ENCODE peak calls at places on chromosomes 1 and 21, in nine cellular contexts. H is epithelial cell of esophagus, K is suprapubic skin, Y is upper lobe of left lung, X is testis, I is brain microvascular endothelial cell, W is GM06990, D is OCI-LY7, J is upper lobe of right lung. Q is an unnamed sample.

GRCh38 chr1:228496084-228496483 is 8.9 kb downstream of the RNF187 start:
- DNase-seq in H (no peak), K (no peak), Y (no peak), X (no peak), I (no peak), W (no peak), D (no peak), J (no peak), Q (no peak)

GRCh38 chr1:116817582-116818064 is 63.4 kb downstream of the CD2 start:
- DNase-seq in H (peak), K (no peak), Y (peak), X (peak), I (no peak), W (peak), D (peak), J (peak), Q (peak)

GRCh38 chr1:61079898-61080336 is 2.4 kb upstream of the NFIA start:
- DNase-seq in H (peak), K (peak), Y (peak), X (peak), I (peak), W (no peak), D (no peak), J (peak), Q (no peak)

GRCh38 chr1:38028671-38029070 is 16.1 kb downstream of the UTP11 start:
- DNase-seq in H (no peak), K (no peak), Y (no peak), X (no peak), I (no peak), W (no peak), D (no peak), J (no peak), Q (peak)

GRCh38 chr1:28775121-28775942 is 36.6 kb upstream of the OPRD1 start:
- DNase-seq in H (peak), K (peak), Y (peak), X (peak), I (peak), W (peak), D (no peak), J (peak), Q (peak)

GRCh38 chr21:21624674-21625073 is 626.5 kb downstream of the NCAM2 start:
- DNase-seq in H (no peak), K (no peak), Y (no peak), X (no peak), I (no peak), W (no peak), D (no peak), J (no peak), Q (no peak)

GRCh38 chr1:18569251-18569650 is 61.4 kb upstream of the PAX7 start:
- DNase-seq in H (no peak), K (no peak), Y (no peak), X (no peak), I (no peak), W (no peak), D (no peak), J (no peak), Q (no peak)

GRCh38 chr1:8116892-8117262 is 90.8 kb upstream of the ERRFI1 start:
- DNase-seq in H (no peak), K (peak), Y (peak), X (peak), I (peak), W (no peak), D (no peak), J (no peak), Q (no peak)

GRCh38 chr1:156691665-156692408 is 13.5 kb downstream of the CRABP2 start:
- DNase-seq in H (peak), K (no peak), Y (peak), X (no peak), I (no peak), W (no peak), D (no peak), J (peak), Q (no peak)

GRCh38 chr1:205227584-205228006 is at the start of gene TMCC2:
- DNase-seq in H (peak), K (peak), Y (peak), X (peak), I (peak), W (peak), D (peak), J (peak), Q (peak)

GRCh38 chr1:19861034-19861433 is 21.2 kb upstream of the OTUD3 start:
- DNase-seq in H (peak), K (no peak), Y (no peak), X (no peak), I (peak), W (no peak), D (no peak), J (no peak), Q (no peak)

GRCh38 chr21:35190201-35190701 is 141.1 kb upstream of the RUNX1 start:
- DNase-seq in H (peak), K (no peak), Y (no peak), X (no peak), I (no peak), W (no peak), D (no peak), J (no peak), Q (no peak)

GRCh38 chr21:35234725-35235124 is 185.6 kb upstream of the RUNX1 start:
- DNase-seq in H (no peak), K (no peak), Y (no peak), X (no peak), I (no peak), W (peak), D (peak), J (no peak), Q (no peak)

GRCh38 chr1:35899941-35900340 is 16.9 kb downstream of the AGO1 start:
- DNase-seq in H (no peak), K (no peak), Y (no peak), X (no peak), I (no peak), W (no peak), D (no peak), J (no peak), Q (no peak)

GRCh38 chr1:242454262-242455051 is 70.0 kb downstream of the PLD5 start:
- DNase-seq in H (peak), K (no peak), Y (no peak), X (peak), I (peak), W (no peak), D (peak), J (no peak), Q (peak)

GRCh38 chr1:68954841-68955240 is 458.0 kb upstream of the DEPDC1 start:
- DNase-seq in H (peak), K (no peak), Y (no peak), X (no peak), I (no peak), W (no peak), D (no peak), J (no peak), Q (no peak)

GRCh38 chr1:198725090-198725489 is 86.2 kb downstream of the PTPRC start:
- DNase-seq in H (peak), K (no peak), Y (no peak), X (no peak), I (no peak), W (no peak), D (no peak), J (no peak), Q (no peak)

GRCh38 chr1:68796888-68797287 is 300.0 kb upstream of the DEPDC1 start:
- DNase-seq in H (no peak), K (no peak), Y (no peak), X (no peak), I (no peak), W (no peak), D (no peak), J (no peak), Q (no peak)

GRCh38 chr1:6180578-6181311 is 624 bp upstream of the CHD5 start:
- DNase-seq in H (no peak), K (no peak), Y (no peak), X (peak), I (no peak), W (no peak), D (no peak), J (no peak), Q (no peak)

GRCh38 chr1:160400284-160400645 is at the start of gene VANGL2:
- DNase-seq in H (peak), K (no peak), Y (peak), X (peak), I (peak), W (no peak), D (peak), J (peak), Q (peak)

GRCh38 chr1:63908016-63908415 is 134.2 kb downstream of the ROR1 start:
- DNase-seq in H (no peak), K (no peak), Y (no peak), X (no peak), I (no peak), W (no peak), D (no peak), J (no peak), Q (no peak)

GRCh38 chr1:81232505-81232904 is 568.2 kb upstream of the ADGRL2 start:
- DNase-seq in H (no peak), K (no peak), Y (no peak), X (no peak), I (no peak), W (no peak), D (no peak), J (no peak), Q (no peak)

GRCh38 chr1:162755306-162755705 is 35.2 kb upstream of the HSD17B7 start:
- DNase-seq in H (no peak), K (no peak), Y (no peak), X (no peak), I (no peak), W (no peak), D (no peak), J (no peak), Q (no peak)

GRCh38 chr1:163472267-163472666 is 150.5 kb downstream of the NUF2 start:
- DNase-seq in H (no peak), K (no peak), Y (no peak), X (no peak), I (no peak), W (no peak), D (no peak), J (no peak), Q (no peak)

GRCh38 chr1:223639333-223639749 is 26.2 kb downstream of the CAPN8 start:
- DNase-seq in H (peak), K (no peak), Y (peak), X (no peak), I (no peak), W (no peak), D (no peak), J (no peak), Q (no peak)

GRCh38 chr21:14306143-14306907 is 76.6 kb downstream of the HSPA13 start:
- DNase-seq in H (peak), K (no peak), Y (no peak), X (no peak), I (no peak), W (no peak), D (peak), J (no peak), Q (no peak)

GRCh38 chr1:32273389-32274208 is 18.3 kb upstream of the HDAC1 start:
- DNase-seq in H (peak), K (no peak), Y (peak), X (no peak), I (no peak), W (no peak), D (peak), J (no peak), Q (no peak)

GRCh38 chr1:99820546-99820945 is 29.6 kb upstream of the AGL start:
- DNase-seq in H (no peak), K (no peak), Y (no peak), X (no peak), I (no peak), W (peak), D (peak), J (no peak), Q (peak)

GRCh38 chr1:25131794-25132193 is 100.5 kb downstream of the SYF2 start:
- DNase-seq in H (no peak), K (no peak), Y (no peak), X (no peak), I (no peak), W (no peak), D (no peak), J (no peak), Q (no peak)

GRCh38 chr1:224459051-224459450 is 24.5 kb upstream of the WDR26 start:
- DNase-seq in H (no peak), K (no peak), Y (peak), X (peak), I (no peak), W (no peak), D (no peak), J (no peak), Q (no peak)

GRCh38 chr1:55257958-55258357 is 42.8 kb upstream of the USP24 start:
- DNase-seq in H (no peak), K (no peak), Y (no peak), X (no peak), I (peak), W (peak), D (peak), J (no peak), Q (no peak)

GRCh38 chr1:217881131-217881543 is 250.0 kb downstream of the SPATA17 start:
- DNase-seq in H (no peak), K (no peak), Y (no peak), X (no peak), I (no peak), W (no peak), D (no peak), J (no peak), Q (no peak)

GRCh38 chr1:211548321-211549091 is 30.5 kb downstream of the SLC30A1 start:
- DNase-seq in H (peak), K (peak), Y (no peak), X (peak), I (no peak), W (no peak), D (no peak), J (no peak), Q (no peak)

GRCh38 chr1:247079141-247079874 is 697 bp upstream of the ZNF670 start:
- DNase-seq in H (no peak), K (no peak), Y (no peak), X (peak), I (no peak), W (no peak), D (no peak), J (no peak), Q (no peak)

GRCh38 chr1:178540646-178541045 is 27.7 kb downstream of the TEX35 start:
- DNase-seq in H (peak), K (no peak), Y (no peak), X (no peak), I (peak), W (no peak), D (no peak), J (no peak), Q (no peak)

GRCh38 chr1:230130172-230130944 is 63.3 kb downstream of the GALNT2 start:
- DNase-seq in H (no peak), K (no peak), Y (peak), X (no peak), I (no peak), W (no peak), D (no peak), J (no peak), Q (no peak)

GRCh38 chr1:40479156-40479555 is 2.1 kb downstream of the ZFP69 start:
- DNase-seq in H (no peak), K (no peak), Y (no peak), X (no peak), I (no peak), W (no peak), D (no peak), J (no peak), Q (no peak)

GRCh38 chr1:108559215-108560142 is at the start of gene EEIG2:
- DNase-seq in H (peak), K (peak), Y (peak), X (peak), I (peak), W (peak), D (peak), J (peak), Q (peak)

DNA sequence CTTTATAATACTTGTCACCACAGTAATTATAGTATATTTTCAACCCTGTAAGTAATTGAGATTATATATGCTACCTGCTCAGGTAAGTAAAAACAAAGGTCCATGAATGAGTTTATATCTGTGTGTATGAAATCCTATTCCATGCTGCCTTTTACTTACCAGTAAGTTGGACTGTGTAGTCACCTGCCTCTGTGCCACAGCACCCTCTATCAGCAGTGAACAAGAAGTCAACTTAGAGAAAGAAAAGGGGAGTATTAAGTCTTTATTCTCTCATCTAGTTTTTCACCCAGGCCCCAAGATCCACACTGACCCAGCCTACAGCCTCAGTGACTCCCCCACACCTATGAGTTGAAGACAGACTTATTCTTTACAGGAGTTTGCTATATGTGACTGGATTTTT is 36.9 kb upstream of the IFI16 start:
- DNase-seq in H (peak), K (no peak), Y (no peak), X (peak), I (no peak), W (no peak), D (peak), J (no peak), Q (no peak)
- TF ChIP-seq CTCF in H (peak), K (no peak), Y (no peak), X (no peak), I (peak), W (peak), D (peak), J (no peak), Q (peak)

DNA sequence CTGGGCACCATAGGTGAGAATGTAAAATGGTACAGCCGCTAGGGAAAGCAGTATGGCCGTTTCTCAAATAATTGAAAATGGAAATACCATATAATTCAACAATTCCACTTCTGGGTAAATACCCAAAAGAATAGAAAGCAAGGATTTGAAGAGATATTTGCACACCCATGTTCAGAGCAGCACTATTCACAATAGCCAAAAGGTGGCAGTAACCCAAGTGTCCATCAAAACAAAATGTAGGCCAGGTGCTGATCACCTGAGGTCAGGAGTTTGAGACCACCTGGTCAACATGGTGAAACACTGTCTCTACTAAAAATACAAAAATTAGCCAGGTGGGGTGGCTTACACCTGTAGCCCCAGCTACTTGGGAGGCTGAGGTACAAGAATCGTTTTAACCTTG is 62.1 kb downstream of the OLIG1 start:
- DNase-seq in H (peak), K (no peak), Y (no peak), X (no peak), I (no peak), W (no peak), D (peak), J (no peak), Q (no peak)
- TF ChIP-seq CTCF in H (peak), K (no peak), Y (no peak), X (no peak), I (peak), W (peak), D (peak), J (peak), Q (peak)

GRCh38 chr1:21321963-21322680 is 31.9 kb upstream of the ECE1 start:
- DNase-seq in H (no peak), K (no peak), Y (no peak), X (no peak), I (no peak), W (no peak), D (no peak), J (no peak), Q (no peak)
- TF ChIP-seq CTCF in H (peak), K (no peak), Y (no peak), X (no peak), I (peak), W (peak), D (peak), J (no peak), Q (no peak)

DNA sequence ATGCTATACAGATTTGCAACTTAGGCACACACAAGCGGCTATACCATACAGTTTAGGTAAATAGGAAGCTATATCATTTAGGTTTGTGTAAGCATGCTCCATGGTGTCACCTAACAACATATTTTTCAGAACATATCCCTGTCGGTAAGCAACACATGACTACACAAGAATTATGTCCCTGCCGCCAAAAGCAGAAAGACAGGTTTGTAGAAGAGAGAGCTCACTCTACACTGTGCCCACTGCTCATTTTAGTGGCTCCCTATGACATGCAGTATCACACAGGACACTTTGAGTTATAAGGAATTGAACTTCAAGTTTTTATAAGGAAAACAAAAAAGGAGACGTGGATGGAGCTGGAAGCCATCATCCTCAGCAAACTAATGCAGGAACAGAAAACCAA is 132.5 kb upstream of the KAZN start:
- DNase-seq in H (no peak), K (no peak), Y (no peak), X (no peak), I (no peak), W (no peak), D (no peak), J (no peak), Q (no peak)
- TF ChIP-seq CTCF in H (no peak), K (no peak), Y (no peak), X (no peak), I (no peak), W (no peak), D (no peak), J (no peak), Q (no peak)

GRCh38 chr1:221263831-221264767 is 384.9 kb downstream of the HLX start:
- DNase-seq in H (peak), K (no peak), Y (peak), X (peak), I (peak), W (no peak), D (peak), J (no peak), Q (peak)
- TF ChIP-seq CTCF in H (peak), K (peak), Y (peak), X (peak), I (peak), W (peak), D (peak), J (peak), Q (peak)

DNA sequence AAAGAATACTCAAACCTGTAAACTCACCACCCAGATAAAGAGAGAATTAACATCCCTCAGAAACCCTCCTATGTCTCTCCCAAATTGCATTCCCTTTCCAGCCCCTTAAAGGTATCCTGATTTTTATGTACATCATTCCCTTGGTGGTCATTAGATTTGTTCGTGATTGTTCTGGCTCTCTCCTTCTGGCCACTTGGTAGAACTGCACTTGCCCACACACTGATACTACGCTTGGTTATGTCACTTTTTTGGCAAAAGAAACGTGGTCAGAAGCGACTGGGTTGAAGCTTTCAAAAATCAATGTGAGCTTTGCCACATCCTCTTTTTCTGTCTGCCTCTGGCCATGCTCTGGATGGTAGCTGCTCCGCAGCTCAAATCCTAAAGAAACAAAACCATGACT is 76.3 kb downstream of the KRTAP19-8 start:
- DNase-seq in H (no peak), K (no peak), Y (no peak), X (no peak), I (no peak), W (no peak), D (no peak), J (no peak), Q (no peak)
- TF ChIP-seq CTCF in H (no peak), K (no peak), Y (peak), X (no peak), I (no peak), W (peak), D (peak), J (peak), Q (no peak)

DNA sequence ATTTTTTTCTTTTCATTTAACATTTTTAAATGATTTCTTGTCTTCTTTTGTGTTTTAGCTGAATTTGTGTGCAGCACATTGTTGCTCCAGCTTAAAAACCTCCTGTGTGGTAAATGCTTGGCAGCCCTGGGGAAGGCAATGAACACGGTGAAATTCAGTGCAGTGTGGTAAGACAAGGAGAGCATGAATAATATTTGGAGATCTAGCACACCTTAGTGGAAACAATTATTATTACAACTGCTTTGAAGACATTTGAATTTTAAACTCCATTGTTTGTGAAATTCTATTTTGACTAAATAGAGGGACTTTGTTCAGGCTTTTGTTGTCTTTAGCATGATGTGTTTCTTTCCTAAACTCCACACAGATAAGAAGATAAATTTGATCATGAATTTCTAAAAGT is 242.6 kb upstream of the CXADR start:
- DNase-seq in H (peak), K (no peak), Y (no peak), X (peak), I (peak), W (no peak), D (peak), J (no peak), Q (peak)
- TF ChIP-seq CTCF in H (peak), K (peak), Y (peak), X (peak), I (peak), W (no peak), D (peak), J (peak), Q (no peak)

Q was measured in GM13976.